ENCODE peak calls at places on chromosomes 13 and 19, in five cellular contexts. J, O, B, N and U are unnamed samples.

GRCh38 chr19:27740396-27740795 is 1472.6 kb downstream of the UQCRFS1 start:
- DNase-seq in J (no peak), O (no peak), B (no peak), N (no peak), U (no peak)

GRCh38 chr13:114202581-114202980 is 23.5 kb downstream of the CFAP97D2 start:
- DNase-seq in J (no peak), O (no peak), B (no peak), N (no peak), U (no peak)

GRCh38 chr13:31441804-31442487 is 242.2 kb downstream of the B3GLCT start:
- DNase-seq in J (no peak), O (no peak), B (no peak), N (no peak), U (no peak)

GRCh38 chr13:68895696-68896095 is 1211.9 kb upstream of the ATXN8OS start:
- DNase-seq in J (no peak), O (no peak), B (no peak), N (no peak), U (no peak)

GRCh38 chr19:4647676-4648644 is 8.6 kb downstream of the TNFAIP8L1 start:
- DNase-seq in J (no peak), O (no peak), B (no peak), N (no peak), U (no peak)

GRCh38 chr13:113036401-113036800 is 67.4 kb downstream of the MCF2L start:
- DNase-seq in J (no peak), O (no peak), B (no peak), N (no peak), U (no peak)

GRCh38 chr19:2500861-2501260 is 24.9 kb downstream of the GADD45B start:
- DNase-seq in J (no peak), O (no peak), B (no peak), N (no peak), U (no peak)

GRCh38 chr13:89455741-89456140 is 1784.6 kb downstream of the SLITRK5 start:
- DNase-seq in J (no peak), O (no peak), B (no peak), N (no peak), U (no peak)

GRCh38 chr13:104769520-104769919 is 1703.3 kb upstream of the SLC10A2 start:
- DNase-seq in J (no peak), O (no peak), B (no peak), N (no peak), U (no peak)

GRCh38 chr13:43261018-43261417 is 237.6 kb downstream of the DNAJC15 start:
- DNase-seq in J (no peak), O (no peak), B (no peak), N (no peak), U (peak)

GRCh38 chr13:22173605-22174004 is 502.7 kb downstream of the FGF9 start:
- DNase-seq in J (no peak), O (no peak), B (no peak), N (no peak), U (peak)

GRCh38 chr19:3330047-3330446 is 36.3 kb upstream of the NFIC start:
- DNase-seq in J (no peak), O (no peak), B (no peak), N (no peak), U (no peak)

GRCh38 chr13:48783181-48783630 is 129.5 kb downstream of the CYSLTR2 start:
- DNase-seq in J (peak), O (no peak), B (no peak), N (no peak), U (peak)
- TF ChIP-seq EZH2phosphoT487 in J (no peak), O (no peak), B (no peak), N (no peak), U (no peak)

DNA sequence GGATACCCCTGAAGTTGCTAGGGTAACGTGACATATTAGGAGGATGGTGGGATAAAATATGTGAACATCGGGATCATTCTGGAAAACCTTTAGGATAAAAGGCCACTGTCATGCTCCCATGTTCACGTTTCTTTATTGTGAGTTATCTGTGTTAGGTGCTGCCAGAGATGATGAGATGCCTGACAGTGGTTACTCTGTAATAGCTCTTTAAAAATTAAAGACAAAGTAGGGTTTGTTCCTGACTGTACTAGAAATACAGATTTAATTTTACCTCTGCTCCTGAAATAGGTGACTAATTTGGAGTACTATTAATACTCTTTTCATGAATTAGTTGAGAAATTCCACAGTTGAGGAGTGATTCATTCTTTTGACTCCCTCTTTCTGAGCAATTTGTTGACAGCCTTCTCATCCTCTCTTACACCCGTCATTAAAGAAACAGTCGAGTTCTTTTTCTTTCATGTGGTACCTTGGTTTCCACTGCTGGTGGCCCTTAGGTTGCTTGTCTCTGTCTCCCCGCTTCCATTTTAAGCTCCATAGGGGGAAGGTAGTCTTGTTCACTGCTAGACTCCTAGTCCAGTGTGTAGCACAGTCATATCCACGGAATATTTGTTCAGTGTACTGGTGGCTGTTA is 28.4 kb downstream of the SAE1 start:
- DNase-seq in J (no peak), O (no peak), B (no peak), N (no peak), U (peak)
- H3K27ac ChIP-seq in J (peak), O (no peak), B (peak), N (no peak), U (peak)

GRCh38 chr13:110560606-110561334 is 752 bp downstream of the RAB20 start:
- DNase-seq in J (peak), O (peak), B (peak), N (no peak), U (peak)
- TF ChIP-seq EZH2phosphoT487 in J (no peak), O (no peak), B (no peak), N (no peak), U (no peak)

DNA sequence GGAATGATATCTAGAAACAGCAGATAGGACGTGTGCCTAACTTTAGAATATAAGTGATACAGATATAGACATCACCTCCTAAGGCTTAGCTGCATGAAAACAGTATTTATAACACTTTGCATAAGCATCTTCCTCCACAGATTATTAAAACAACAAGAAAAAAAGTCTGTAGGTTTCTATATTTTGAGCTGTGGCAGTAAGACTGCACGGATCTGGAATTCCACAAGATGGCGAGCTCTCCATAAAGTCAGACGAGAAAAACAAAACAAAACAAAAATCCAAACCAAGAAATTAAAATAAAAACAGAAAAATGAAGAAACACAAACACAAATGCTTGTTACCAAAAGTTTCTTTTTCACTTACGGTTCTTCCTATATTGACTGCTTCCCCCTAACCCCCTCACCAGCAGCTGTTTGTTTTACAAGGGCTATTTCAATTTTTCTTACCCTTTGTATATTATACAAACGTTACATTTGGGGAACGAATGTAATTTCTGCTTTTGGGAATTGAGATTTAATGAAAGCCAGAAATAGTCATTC is 285.8 kb downstream of the MYO16 start:
- DNase-seq in J (peak), O (no peak), B (peak), N (no peak), U (peak)
- H3K27ac ChIP-seq in J (peak), O (no peak), B (peak), N (no peak), U (peak)

GRCh38 chr19:49011194-49011593 is 5.7 kb downstream of the LHB start:
- DNase-seq in J (no peak), O (no peak), B (no peak), N (no peak), U (no peak)

GRCh38 chr19:49006905-49007304 is 10.0 kb downstream of the LHB start:
- DNase-seq in J (no peak), O (no peak), B (no peak), N (no peak), U (no peak)

GRCh38 chr19:49014123-49014869 is 2.6 kb downstream of the LHB start:
- DNase-seq in J (no peak), O (no peak), B (no peak), N (no peak), U (peak)

GRCh38 chr19:49009828-49010227 is 7.1 kb downstream of the LHB start:
- DNase-seq in J (no peak), O (no peak), B (no peak), N (no peak), U (no peak)

DNA sequence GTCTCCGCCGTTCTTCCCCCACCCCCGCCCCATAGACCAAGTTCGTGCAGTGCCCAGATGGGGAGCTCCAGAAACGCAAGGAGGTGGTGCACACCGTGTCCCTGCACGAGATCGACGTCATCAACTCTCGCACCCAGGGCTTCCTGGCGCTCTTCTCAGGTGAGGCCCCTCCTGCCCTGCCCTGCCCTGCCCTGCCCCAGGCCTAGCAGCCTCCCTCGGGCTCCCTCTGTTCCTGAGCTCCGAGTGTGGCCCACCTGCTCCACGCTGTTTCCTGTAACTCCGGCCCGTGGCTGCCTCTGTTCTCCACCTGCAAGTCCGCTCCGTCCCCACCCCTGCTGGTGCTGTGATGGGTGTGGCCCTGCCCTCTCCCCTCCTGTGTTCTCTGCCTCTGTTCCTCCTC is 6.4 kb downstream of the LHB start:
- DNase-seq in J (no peak), O (no peak), B (no peak), N (no peak), U (no peak)
- TF ChIP-seq EZH2phosphoT487 in J (no peak), O (no peak), B (no peak), N (no peak), U (no peak)

GRCh38 chr13:49184621-49185020 is 35.5 kb upstream of the MLNR start:
- DNase-seq in J (no peak), O (no peak), B (no peak), N (no peak), U (no peak)
- H3K27ac ChIP-seq in J (no peak), O (no peak), B (no peak), N (no peak), U (no peak)

GRCh38 chr13:36526897-36527296 is 94.6 kb downstream of the CCNA1 start:
- DNase-seq in J (no peak), O (no peak), B (no peak), N (no peak), U (no peak)
- TF ChIP-seq EZH2phosphoT487 in J (no peak), O (no peak), B (no peak), N (no peak), U (no peak)

GRCh38 chr19:33055718-33056117 is 9.0 kb downstream of the RHPN2 start:
- DNase-seq in J (no peak), O (peak), B (no peak), N (no peak), U (peak)

GRCh38 chr19:33048806-33049676 is 15.6 kb downstream of the RHPN2 start:
- DNase-seq in J (peak), O (no peak), B (no peak), N (no peak), U (no peak)

GRCh38 chr19:33050110-33050509 is 14.6 kb downstream of the RHPN2 start:
- DNase-seq in J (no peak), O (no peak), B (no peak), N (no peak), U (no peak)

GRCh38 chr19:33054623-33055022 is 10.1 kb downstream of the RHPN2 start:
- DNase-seq in J (peak), O (no peak), B (no peak), N (no peak), U (no peak)

GRCh38 chr19:33052352-33052972 is 12.2 kb downstream of the RHPN2 start:
- DNase-seq in J (peak), O (no peak), B (no peak), N (no peak), U (peak)
- H3K27ac ChIP-seq in J (peak), O (no peak), B (no peak), N (no peak), U (no peak)